ENCODE peak calls at places on chromosomes 16 and 17, in nine cellular contexts. S is thyroid gland, I is H54, T is Peyer's patch, B is lower leg skin, Y is IMR-90, L is stomach, K is HCT116, E is GM12891. H is an unnamed sample.

GRCh38 chr16:85556456-85557082 is 56.6 kb upstream of the GSE1 start:
- DNase-seq in S (peak), I (peak), T (peak), B (no peak), Y (no peak), L (peak), K (no peak), E (peak), H (peak)

GRCh38 chr17:7704601-7705268 is at the start of gene EFNB3:
- DNase-seq in S (no peak), I (no peak), T (peak), B (no peak), Y (no peak), L (no peak), K (no peak), E (no peak), H (no peak)

GRCh38 chr17:7834554-7834890 is 505 bp downstream of the KDM6B start:
- DNase-seq in S (peak), I (no peak), T (peak), B (peak), Y (no peak), L (peak), K (no peak), E (no peak), H (peak)

GRCh38 chr17:78725448-78726021 is 56.5 kb downstream of the CYTH1 start:
- DNase-seq in S (no peak), I (no peak), T (no peak), B (peak), Y (no peak), L (no peak), K (no peak), E (peak), H (no peak)

GRCh38 chr17:49889500-49889899 is 41.6 kb upstream of the TAC4 start:
- DNase-seq in S (no peak), I (no peak), T (no peak), B (peak), Y (no peak), L (no peak), K (no peak), E (no peak), H (no peak)

GRCh38 chr16:87645802-87646201 is 43.5 kb downstream of the JPH3 start:
- DNase-seq in S (no peak), I (no peak), T (no peak), B (no peak), Y (no peak), L (no peak), K (no peak), E (no peak), H (no peak)

GRCh38 chr16:3058173-3059030 is 7.0 kb upstream of the IL32 start:
- DNase-seq in S (peak), I (no peak), T (peak), B (no peak), Y (no peak), L (peak), K (peak), E (no peak), H (peak)

GRCh38 chr16:69566437-69567030 is 768 bp downstream of the NFAT5 start:
- DNase-seq in S (peak), I (peak), T (peak), B (peak), Y (peak), L (peak), K (no peak), E (peak), H (peak)

GRCh38 chr17:83098241-83099085 is 19.1 kb downstream of the METRNL start:
- DNase-seq in S (no peak), I (no peak), T (peak), B (no peak), Y (no peak), L (no peak), K (no peak), E (no peak), H (no peak)

GRCh38 chr17:68592667-68593330 is 8.4 kb downstream of the FAM20A start:
- DNase-seq in S (no peak), I (no peak), T (no peak), B (no peak), Y (no peak), L (no peak), K (no peak), E (no peak), H (no peak)

GRCh38 chr17:55545765-55546164 is 34.5 kb upstream of the SMIM36 start:
- DNase-seq in S (no peak), I (no peak), T (no peak), B (no peak), Y (no peak), L (no peak), K (no peak), E (no peak), H (no peak)

GRCh38 chr16:23395732-23396131 is 57.3 kb downstream of the COG7 start:
- DNase-seq in S (no peak), I (no peak), T (no peak), B (no peak), Y (no peak), L (no peak), K (no peak), E (no peak), H (no peak)

GRCh38 chr16:21656795-21657768 is 4.7 kb upstream of the IGSF6 start:
- DNase-seq in S (peak), I (peak), T (no peak), B (no peak), Y (peak), L (no peak), K (peak), E (no peak), H (peak)

GRCh38 chr16:8519179-8519578 is 71.1 kb downstream of the TMEM114 start:
- DNase-seq in S (no peak), I (no peak), T (no peak), B (no peak), Y (no peak), L (no peak), K (no peak), E (no peak), H (no peak)

GRCh38 chr16:68287276-68288251 is 23.2 kb downstream of the SLC7A6OS start:
- DNase-seq in S (peak), I (peak), T (no peak), B (peak), Y (peak), L (no peak), K (no peak), E (no peak), H (no peak)

GRCh38 chr17:31256936-31257335 is 40.1 kb downstream of the OMG start:
- DNase-seq in S (no peak), I (no peak), T (no peak), B (no peak), Y (no peak), L (no peak), K (no peak), E (no peak), H (no peak)

GRCh38 chr17:73906896-73907600 is 262.8 kb upstream of the SDK2 start:
- DNase-seq in S (no peak), I (no peak), T (no peak), B (peak), Y (no peak), L (no peak), K (no peak), E (no peak), H (no peak)

GRCh38 chr17:82709024-82709675 is 7.4 kb upstream of the FN3KRP start:
- DNase-seq in S (no peak), I (peak), T (no peak), B (no peak), Y (no peak), L (no peak), K (no peak), E (no peak), H (no peak)

GRCh38 chr17:31674305-31674704 is 184.7 kb downstream of the COPRS start:
- DNase-seq in S (no peak), I (peak), T (no peak), B (no peak), Y (peak), L (no peak), K (no peak), E (no peak), H (no peak)

GRCh38 chr17:75237100-75238014 is 24.0 kb downstream of the GGA3 start:
- DNase-seq in S (no peak), I (no peak), T (no peak), B (no peak), Y (no peak), L (no peak), K (no peak), E (no peak), H (no peak)

GRCh38 chr17:1494203-1494602 is 1.7 kb upstream of the MYO1C start:
- DNase-seq in S (no peak), I (no peak), T (no peak), B (no peak), Y (no peak), L (no peak), K (no peak), E (no peak), H (no peak)

GRCh38 chr17:1491406-1492248 is 859 bp downstream of the MYO1C start:
- DNase-seq in S (peak), I (peak), T (peak), B (peak), Y (no peak), L (peak), K (no peak), E (peak), H (peak)

GRCh38 chr17:1492249-1493206 is at the start of gene MYO1C:
- DNase-seq in S (peak), I (no peak), T (no peak), B (peak), Y (no peak), L (no peak), K (no peak), E (no peak), H (no peak)

GRCh38 chr17:1494736-1495253 is 2.3 kb upstream of the MYO1C start:
- DNase-seq in S (no peak), I (no peak), T (no peak), B (no peak), Y (no peak), L (no peak), K (no peak), E (no peak), H (no peak)

DNA sequence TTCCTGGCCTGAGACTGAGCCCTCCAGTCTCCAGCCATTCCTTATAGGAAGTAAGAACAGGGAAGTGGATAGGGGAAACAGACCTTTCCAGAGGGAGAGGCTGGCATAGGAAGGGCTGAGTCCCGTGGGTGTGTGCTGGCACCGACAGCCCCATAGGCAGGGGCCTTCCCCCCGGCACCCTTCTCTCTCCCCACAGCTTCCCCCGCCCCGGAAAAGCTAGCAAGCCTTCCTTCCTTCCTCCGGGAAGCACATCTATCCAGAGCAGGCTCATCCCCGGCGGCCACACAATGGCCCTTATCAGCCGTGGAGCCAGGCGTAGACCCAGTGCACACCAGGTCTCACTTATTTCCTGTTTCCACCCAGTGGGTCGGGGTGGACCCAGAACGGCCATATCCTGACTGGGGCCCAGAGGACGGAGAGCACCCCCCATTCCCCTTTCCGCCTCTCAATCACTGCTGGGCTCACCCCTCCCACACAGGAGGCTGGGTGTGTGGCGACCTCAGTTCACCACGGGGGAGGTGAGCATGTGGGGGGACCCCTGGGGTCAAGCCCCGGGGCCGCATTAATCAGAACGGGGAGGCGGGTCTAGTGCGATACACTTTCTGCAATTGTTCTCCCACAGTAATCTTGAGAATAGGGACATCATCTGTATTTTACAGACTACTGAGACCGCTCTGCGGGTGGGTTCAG is 950 bp upstream of the MYO1C start:
- DNase-seq in S (no peak), I (no peak), T (peak), B (peak), Y (no peak), L (peak), K (no peak), E (no peak), H (no peak)
- TF ChIP-seq POLR2A in S (no peak), I (no peak), T (no peak), B (no peak), Y (no peak), L (no peak), K (no peak), E (no peak), H (no peak)

GRCh38 chr17:17944253-17944652 is 27.9 kb downstream of the TOM1L2 start:
- DNase-seq in S (no peak), I (no peak), T (no peak), B (no peak), Y (no peak), L (no peak), K (no peak), E (no peak), H (no peak)
- TF ChIP-seq POLR2A in S (no peak), I (no peak), T (no peak), B (no peak), Y (no peak), L (no peak), K (no peak), E (no peak), H (no peak)

DNA sequence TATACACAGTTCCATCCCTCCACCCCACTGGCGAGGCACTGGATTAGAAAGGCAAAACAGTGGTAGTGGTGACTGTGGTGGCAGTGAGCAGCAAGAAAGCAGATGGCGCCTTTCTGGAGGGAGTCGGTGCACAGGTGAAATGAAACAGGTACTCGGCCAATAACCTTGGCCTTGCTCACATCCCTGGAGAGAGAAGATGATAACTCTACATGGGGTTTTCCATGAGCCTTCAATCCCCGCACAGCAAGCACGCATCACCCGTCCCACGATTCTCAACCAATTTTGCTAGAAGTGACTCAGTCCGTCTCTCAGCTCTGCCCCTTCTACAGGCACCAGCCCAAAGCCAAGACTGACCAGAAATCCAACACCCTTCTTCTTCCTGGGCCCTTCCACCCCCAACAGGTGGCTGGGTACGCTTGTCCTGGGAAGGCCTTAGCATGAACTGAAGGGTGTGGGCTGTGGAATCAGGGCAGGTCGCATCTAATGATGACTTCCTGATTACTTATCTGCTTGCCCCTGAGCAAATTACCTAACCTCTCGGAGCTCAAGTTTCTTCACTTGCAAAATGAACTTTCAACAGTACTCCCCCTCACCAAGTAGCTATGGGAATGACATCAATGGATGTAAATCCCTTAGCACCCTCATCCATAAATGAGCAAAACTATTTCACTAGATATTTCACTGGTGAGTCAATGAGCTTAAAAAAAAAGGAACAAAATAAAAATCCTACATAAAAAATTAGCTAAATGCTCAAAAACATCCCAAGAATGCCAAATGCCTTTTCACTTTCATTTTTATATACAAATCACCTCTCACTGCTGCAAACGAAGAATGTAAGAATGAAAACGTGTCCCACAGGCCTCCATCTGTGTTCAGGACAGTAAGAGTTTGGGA is 18.0 kb downstream of the XPO6 start:
- DNase-seq in S (no peak), I (peak), T (no peak), B (no peak), Y (peak), L (no peak), K (no peak), E (no peak), H (peak)
- TF ChIP-seq POLR2A in S (no peak), I (no peak), T (no peak), B (no peak), Y (no peak), L (no peak), K (no peak), E (no peak), H (no peak)

GRCh38 chr16:1509307-1510221 is 16.4 kb downstream of the TELO2 start:
- DNase-seq in S (peak), I (no peak), T (no peak), B (no peak), Y (no peak), L (no peak), K (no peak), E (no peak), H (no peak)
- TF ChIP-seq POLR2A in S (peak), I (no peak), T (no peak), B (no peak), Y (no peak), L (no peak), K (no peak), E (no peak), H (no peak)

H was measured in erythroblast.